ENCODE peak calls at places on chromosomes 7 and 10, in four cellular contexts. J is EL, L is uterus, K is nephron progenitor cell. S is an unnamed sample.

GRCh38 chr10:96290368-96291133 is 13.7 kb upstream of the DNTT start:
- DNase-seq in L (no peak), K (no peak), J (no peak), S (no peak)

GRCh38 chr10:31318382-31318853 is 598 bp upstream of the ZEB1 start:
- DNase-seq in K (no peak), J (peak), L (no peak), S (peak)

GRCh38 chr10:22022257-22023051 is 18.9 kb upstream of the DNAJC1 start:
- DNase-seq in K (no peak), L (no peak), J (no peak), S (peak)

GRCh38 chr7:2708041-2708440 is 20.0 kb downstream of the AMZ1 start:
- DNase-seq in J (no peak), K (no peak), L (no peak), S (no peak)

GRCh38 chr10:7408003-7408493 is 2.8 kb downstream of the SFMBT2 start:
- DNase-seq in J (no peak), K (peak), L (peak), S (no peak)

GRCh38 chr10:118343115-118343514 is 991 bp upstream of the FAM204A start:
- DNase-seq in K (no peak), L (no peak), J (peak), S (peak)

GRCh38 chr7:100132697-100133137 is 6.0 kb downstream of the MBLAC1 start:
- DNase-seq in J (peak), K (peak), L (peak), S (peak)

GRCh38 chr10:45653454-45653853 is 19.1 kb downstream of the ZFAND4 start:
- DNase-seq in J (no peak), K (no peak), L (no peak), S (no peak)

GRCh38 chr7:7327423-7327822 is 145.1 kb downstream of the C1GALT1 start:
- DNase-seq in J (no peak), K (no peak), L (no peak), S (no peak)

GRCh38 chr7:139526578-139527544 is 3.4 kb downstream of the CLEC2L start:
- DNase-seq in L (peak), J (peak), K (no peak), S (peak)

GRCh38 chr10:22410846-22411245 is 65.5 kb downstream of the SPAG6 start:
- DNase-seq in K (no peak), J (no peak), L (no peak), S (no peak)

GRCh38 chr7:103951311-103951710 is 38.1 kb downstream of the RELN start:
- DNase-seq in L (no peak), K (no peak), J (no peak), S (no peak)

GRCh38 chr7:30986331-30986730 is 22.6 kb downstream of the GHRHR start:
- DNase-seq in J (no peak), K (no peak), L (no peak), S (no peak)

GRCh38 chr7:100071018-100071723 is 10.4 kb downstream of the ZNF3 start:
- DNase-seq in L (no peak), J (no peak), K (no peak), S (no peak)

GRCh38 chr10:47383254-47384147 is 592 bp downstream of the ZNF488 start:
- DNase-seq in K (no peak), J (no peak), L (no peak), S (no peak)

GRCh38 chr10:77700086-77700485 is 62.5 kb upstream of the KCNMA1 start:
- DNase-seq in L (no peak), J (no peak), K (no peak), S (no peak)

GRCh38 chr7:155465761-155466141 is 7.8 kb downstream of the EN2 start:
- DNase-seq in J (no peak), L (no peak), K (no peak), S (no peak)

GRCh38 chr7:139992353-139993054 is 70.2 kb downstream of the PARP12 start:
- DNase-seq in J (no peak), L (peak), K (no peak), S (no peak)

GRCh38 chr10:96118604-96119450 is 11.3 kb upstream of the ZNF518A start:
- DNase-seq in L (no peak), K (no peak), J (no peak), S (no peak)

GRCh38 chr10:43210556-43210955 is 56.3 kb downstream of the RASGEF1A start:
- DNase-seq in L (no peak), K (no peak), J (no peak), S (no peak)

GRCh38 chr7:152144557-152145245 is 119.2 kb downstream of the GALNT11 start:
- DNase-seq in J (no peak), K (no peak), L (no peak), S (no peak)